ENCODE peak calls at places on chromosomes 2 and 18, in five cellular contexts. D is AG10803, G is HCT116, T is left ventricle myocardium inferior, S is fibroblast of lung. Y is an unnamed sample.

GRCh38 chr2:25677877-25678276 is 4.5 kb upstream of the DTNB start:
- DNase-seq in D (no peak), G (no peak), T (no peak), S (peak), Y (peak)

GRCh38 chr2:237964194-237964577 is 2.6 kb upstream of the UBE2F start:
- DNase-seq in D (no peak), G (no peak), T (no peak), S (no peak), Y (no peak)

GRCh38 chr18:78986018-78986481 is 6.4 kb downstream of the SALL3 start:
- DNase-seq in D (no peak), G (peak), T (no peak), S (peak), Y (peak)

GRCh38 chr2:220000080-220000479 is 372.6 kb downstream of the SLC4A3 start:
- DNase-seq in D (peak), G (no peak), T (no peak), S (no peak), Y (no peak)

GRCh38 chr2:71067567-71068217 is 756 bp upstream of the NAGK start:
- DNase-seq in D (no peak), G (no peak), T (no peak), S (peak), Y (no peak)

GRCh38 chr2:159728645-159729044 is 16.3 kb downstream of the MARCHF7 start:
- DNase-seq in D (no peak), G (no peak), T (no peak), S (no peak), Y (no peak)

GRCh38 chr18:79798346-79798998 is 734 bp downstream of the KCNG2 start:
- DNase-seq in D (no peak), G (no peak), T (no peak), S (no peak), Y (no peak)

GRCh38 chr2:237257471-237257951 is 156.5 kb downstream of the COL6A3 start:
- DNase-seq in D (peak), G (no peak), T (peak), S (peak), Y (no peak)

GRCh38 chr2:37472959-37473358 is 128.5 kb downstream of the QPCT start:
- DNase-seq in D (peak), G (no peak), T (no peak), S (peak), Y (no peak)

GRCh38 chr2:200309296-200309846 is 2.9 kb downstream of the SPATS2L start:
- DNase-seq in D (no peak), G (no peak), T (no peak), S (no peak), Y (no peak)

GRCh38 chr2:129936334-129936934 is 43.0 kb upstream of the RAB6C start:
- DNase-seq in D (no peak), G (no peak), T (no peak), S (no peak), Y (no peak)

GRCh38 chr2:39114771-39115170 is 6.1 kb downstream of the SOS1 start:
- DNase-seq in D (peak), G (no peak), T (no peak), S (peak), Y (no peak)

GRCh38 chr2:238997684-238998083 is 149.8 kb downstream of the TWIST2 start:
- DNase-seq in D (no peak), G (no peak), T (no peak), S (no peak), Y (no peak)

GRCh38 chr2:208255557-208256106 is 761 bp upstream of the IDH1 start:
- DNase-seq in D (no peak), G (no peak), T (no peak), S (no peak), Y (no peak)

GRCh38 chr2:216151313-216152030 is 42.3 kb downstream of the XRCC5 start:
- DNase-seq in D (peak), G (no peak), T (no peak), S (no peak), Y (no peak)

GRCh38 chr2:69770747-69771146 is 28.8 kb downstream of the ANXA4 start:
- DNase-seq in D (no peak), G (no peak), T (no peak), S (no peak), Y (no peak)

GRCh38 chr2:8566788-8567468 is 114.9 kb upstream of the ID2 start:
- DNase-seq in D (no peak), G (no peak), T (no peak), S (no peak), Y (no peak)

GRCh38 chr2:237475704-237476107 is 11.3 kb upstream of the MLPH start:
- DNase-seq in D (peak), G (no peak), T (no peak), S (peak), Y (no peak)

GRCh38 chr2:42101641-42102605 is 54.1 kb downstream of the PKDCC start:
- DNase-seq in D (peak), G (no peak), T (peak), S (peak), Y (peak)

GRCh38 chr2:74857215-74857614 is 23.3 kb downstream of the HK2 start:
- DNase-seq in D (no peak), G (no peak), T (no peak), S (no peak), Y (no peak)

GRCh38 chr2:46549159-46549902 is 70.0 kb downstream of the TMEM247 start:
- DNase-seq in D (peak), G (no peak), T (no peak), S (no peak), Y (no peak)

GRCh38 chr2:212264227-212264626 is 274.4 kb downstream of the ERBB4 start:
- DNase-seq in D (no peak), G (no peak), T (no peak), S (no peak), Y (no peak)

GRCh38 chr18:61322265-61322873 is 10.9 kb upstream of the CDH20 start:
- DNase-seq in D (peak), G (peak), T (peak), S (peak), Y (peak)

GRCh38 chr2:118473241-118473640 is 374.2 kb downstream of the EN1 start:
- DNase-seq in D (peak), G (no peak), T (no peak), S (peak), Y (no peak)

GRCh38 chr18:13528739-13529392 is 197.5 kb downstream of the FAM210A start:
- DNase-seq in D (no peak), G (no peak), T (no peak), S (no peak), Y (no peak)

GRCh38 chr2:106961328-106961727 is 75.4 kb upstream of the ST6GAL2 start:
- DNase-seq in D (no peak), G (no peak), T (no peak), S (peak), Y (no peak)

GRCh38 chr18:58831610-58832009 is 33.1 kb upstream of the ZNF532 start:
- DNase-seq in D (peak), G (no peak), T (no peak), S (peak), Y (no peak)

GRCh38 chr2:129812071-129812470 is 167.4 kb upstream of the RAB6C start:
- DNase-seq in D (no peak), G (no peak), T (peak), S (no peak), Y (no peak)

GRCh38 chr2:120346034-120346666 is at the start of gene INHBB:
- DNase-seq in D (peak), G (no peak), T (no peak), S (peak), Y (no peak)

GRCh38 chr2:235384624-235385023 is 109.2 kb upstream of the AGAP1 start:
- DNase-seq in D (no peak), G (no peak), T (no peak), S (no peak), Y (no peak)

GRCh38 chr18:58942486-58942885 is 77.8 kb downstream of the ZNF532 start:
- DNase-seq in D (no peak), G (no peak), T (no peak), S (peak), Y (no peak)

GRCh38 chr2:143525006-143525405 is 395.8 kb downstream of the ARHGAP15 start:
- DNase-seq in D (peak), G (no peak), T (no peak), S (peak), Y (no peak)

GRCh38 chr18:4007846-4008245 is 447.3 kb downstream of the DLGAP1 start:
- DNase-seq in D (no peak), G (no peak), T (no peak), S (no peak), Y (no peak)

GRCh38 chr2:98455494-98455976 is 10.9 kb downstream of the INPP4A start:
- DNase-seq in D (peak), G (no peak), T (no peak), S (peak), Y (no peak)

GRCh38 chr2:162646739-162647138 is 191.8 kb downstream of the KCNH7 start:
- DNase-seq in D (no peak), G (no peak), T (no peak), S (no peak), Y (no peak)

GRCh38 chr2:25323042-25323514 is 18.6 kb downstream of the DNMT3A start:
- DNase-seq in D (peak), G (no peak), T (no peak), S (peak), Y (no peak)

GRCh38 chr2:127508621-127509034 is 17.7 kb downstream of the IWS1 start:
- DNase-seq in D (peak), G (peak), T (peak), S (peak), Y (peak)

GRCh38 chr18:67432806-67433205 is 83.7 kb downstream of the DSEL start:
- DNase-seq in D (peak), G (no peak), T (no peak), S (no peak), Y (no peak)

GRCh38 chr2:222637072-222637471 is 18.8 kb downstream of the FARSB start:
- DNase-seq in D (no peak), G (no peak), T (no peak), S (no peak), Y (no peak)

GRCh38 chr2:65549262-65550036 is 117.0 kb upstream of the SPRED2 start:
- DNase-seq in D (no peak), G (no peak), T (no peak), S (no peak), Y (no peak)

GRCh38 chr2:177344316-177344715 is 48.3 kb upstream of the AGPS start:
- DNase-seq in D (no peak), G (no peak), T (no peak), S (no peak), Y (no peak)
- TF ChIP-seq CTCF in D (no peak), G (no peak), T (no peak), S (no peak), Y (no peak)

DNA sequence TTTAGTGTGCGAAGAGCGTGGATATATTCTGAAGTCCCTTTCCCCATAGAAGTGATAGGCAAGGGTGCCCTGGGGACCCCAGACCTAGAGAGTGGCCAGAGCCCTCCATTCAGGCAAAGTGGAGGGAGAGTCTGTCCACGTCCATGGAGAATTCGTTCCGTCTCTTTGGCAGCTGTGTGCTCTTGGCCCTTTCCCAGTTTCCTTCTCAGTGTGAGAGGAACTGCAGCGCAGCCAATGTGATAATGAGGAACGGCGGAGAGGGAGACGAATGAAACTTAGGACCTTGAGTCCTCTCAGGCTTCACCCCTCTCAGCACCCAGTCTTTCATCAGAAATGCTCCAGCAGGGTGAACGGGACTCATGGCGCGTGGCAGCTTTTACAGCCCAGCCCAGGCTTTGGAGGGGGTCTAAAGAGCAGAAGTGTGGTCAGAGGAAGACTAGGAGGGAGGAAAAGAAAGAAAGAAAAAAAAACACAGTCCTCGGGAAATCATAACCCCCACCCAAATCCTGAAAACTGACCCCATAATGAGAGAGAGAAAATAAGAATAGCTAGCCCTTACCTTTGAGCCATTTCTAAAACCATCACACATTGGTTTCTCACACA is 95.0 kb upstream of the RIOK3 start:
- DNase-seq in D (peak), G (no peak), T (peak), S (peak), Y (no peak)
- H3K4me3 ChIP-seq in D (no peak), G (no peak), T (peak), S (no peak), Y (no peak)

GRCh38 chr2:62724886-62725711 is 19.6 kb downstream of the EHBP1 start:
- DNase-seq in D (no peak), G (peak), T (peak), S (no peak), Y (no peak)
- TF ChIP-seq CTCF in D (no peak), G (peak), T (no peak), S (no peak), Y (peak)

GRCh38 chr18:9876867-9877654 is 8.7 kb upstream of the TXNDC2 start:
- DNase-seq in D (peak), G (peak), T (no peak), S (peak), Y (peak)
- H3K4me3 ChIP-seq in D (peak), G (peak), T (peak), S (peak), Y (peak)

GRCh38 chr18:77133920-77134496 is 1.4 kb upstream of the MBP start:
- DNase-seq in D (peak), G (no peak), T (peak), S (no peak), Y (no peak)
- TF ChIP-seq CTCF in D (peak), G (peak), T (peak), S (no peak), Y (no peak)

GRCh38 chr18:55320399-55321255 is 267.4 kb downstream of the TCF4 start:
- DNase-seq in D (peak), G (no peak), T (no peak), S (peak), Y (no peak)
- H3K4me3 ChIP-seq in D (peak), G (no peak), T (peak), S (peak), Y (peak)

GRCh38 chr2:3805120-3805519 is 101.7 kb downstream of the DCDC2C start:
- DNase-seq in D (no peak), G (peak), T (no peak), S (no peak), Y (no peak)
- TF ChIP-seq CTCF in D (peak), G (peak), T (peak), S (no peak), Y (peak)

GRCh38 chr18:2883137-2883671 is 36.4 kb downstream of the EMILIN2 start:
- DNase-seq in D (no peak), G (no peak), T (no peak), S (no peak), Y (no peak)
- H3K4me3 ChIP-seq in D (no peak), G (no peak), T (no peak), S (no peak), Y (no peak)

DNA sequence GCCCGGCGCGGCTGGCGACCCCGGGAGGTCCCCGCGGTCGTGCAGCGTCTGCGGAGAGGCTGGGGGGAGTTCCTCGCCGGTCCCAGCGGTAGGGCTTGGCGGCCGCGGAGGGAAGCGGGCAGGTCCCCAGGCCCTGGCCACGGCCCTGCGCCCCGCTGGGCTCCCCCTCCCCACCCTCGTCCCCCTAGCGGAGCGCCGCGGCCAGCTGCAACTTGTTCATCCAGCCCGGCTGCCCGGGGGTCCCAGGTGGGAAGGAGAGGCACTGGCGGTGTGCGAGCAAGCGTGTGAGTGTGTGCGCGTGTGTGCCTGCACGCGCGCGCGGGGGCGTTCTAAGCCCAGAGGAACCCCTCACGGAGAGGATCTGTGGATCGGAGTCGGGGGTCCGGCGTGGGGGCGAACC is 1.3 kb downstream of the PTPRM start:
- DNase-seq in D (peak), G (no peak), T (peak), S (peak), Y (no peak)
- TF ChIP-seq CTCF in D (no peak), G (no peak), T (peak), S (no peak), Y (peak)

GRCh38 chr2:48728827-48729226 is 26.7 kb downstream of the LHCGR start:
- DNase-seq in D (no peak), G (no peak), T (no peak), S (no peak), Y (no peak)
- H3K4me3 ChIP-seq in D (no peak), G (no peak), T (no peak), S (no peak), Y (no peak)

Y was measured in astrocyte of the cerebellum.